ENCODE peak calls at places on chromosomes 4 and X, in nine cellular contexts. Q, Y, Z, V, O, I, G, J and F are unnamed samples.

GRCh38 chr4:169716677-169717076 is 41.1 kb downstream of the HPF1 start:
- DNase-seq in Z (no peak), V (no peak), Y (peak; percentile 32), G (no peak), O (no peak), I (no peak), Q (no peak), J (peak; percentile 44), F (no peak)

GRCh38 chr4:76696109-76696508 is 201.8 kb downstream of the SOWAHB start:
- DNase-seq in I (no peak), Q (no peak), V (no peak), O (no peak), J (peak; percentile 69), Z (no peak), Y (peak; percentile 57), G (no peak), F (no peak)

GRCh38 chrX:138853936-138854335 is 142.4 kb upstream of the FGF13 start:
- DNase-seq in I (no peak), O (no peak), G (no peak), V (no peak), Z (no peak), J (no peak), Q (no peak), Y (no peak), F (no peak)

GRCh38 chr4:24978291-24979072 is 52.3 kb downstream of the LGI2 start:
- DNase-seq in I (no peak), Z (no peak), O (no peak), Y (peak; percentile 33), V (no peak), J (no peak), G (peak; percentile 27), Q (no peak), F (peak; percentile 34)

GRCh38 chr4:103400405-103400804 is 202.3 kb upstream of the CENPE start:
- DNase-seq in Q (no peak), G (no peak), Y (peak; percentile 3), V (peak; percentile 61), J (no peak), I (no peak), Z (no peak), O (peak; percentile 12), F (no peak)

GRCh38 chr4:132737344-132737743 is 411.8 kb upstream of the PCDH10 start:
- DNase-seq in J (no peak), G (no peak), Z (no peak), O (no peak), Y (no peak), Q (no peak), I (no peak), V (no peak), F (no peak)

GRCh38 chrX:16826207-16826606 is 39.9 kb downstream of the TXLNG start:
- DNase-seq in Z (no peak), V (peak; percentile 66), J (peak; percentile 74), G (no peak), I (no peak), Q (no peak), Y (peak; percentile 57), O (no peak), F (no peak)

GRCh38 chr4:76990288-76991080 is 40.9 kb downstream of the SEPTIN11 start:
- DNase-seq in G (no peak), V (no peak), J (peak; percentile 96), Z (no peak), Y (peak; percentile 91), Q (no peak), I (no peak), O (no peak), F (no peak)

GRCh38 chrX:45623266-45623665 is 422.6 kb upstream of the DIPK2B start:
- DNase-seq in Y (peak; percentile 83), Q (peak; percentile 37), I (no peak), O (no peak), Z (no peak), G (no peak), J (peak; percentile 91), V (peak; percentile 24), F (no peak)

GRCh38 chr4:11532138-11532537 is 103.4 kb upstream of the HS3ST1 start:
- DNase-seq in V (peak; percentile 48), Y (no peak), O (no peak), G (no peak), Z (no peak), Q (no peak), I (no peak), J (no peak), F (no peak)

GRCh38 chr4:182929296-182929695 is 12.1 kb upstream of the DCTD start:
- DNase-seq in Y (peak; percentile 96), Q (no peak), O (no peak), G (no peak), I (no peak), Z (no peak), V (peak; percentile 50), J (peak; percentile 97), F (no peak)

GRCh38 chrX:111519215-111519614 is 7.8 kb downstream of the SERTM2 start:
- DNase-seq in Y (no peak), O (no peak), G (no peak), V (peak; percentile 73), J (peak; percentile 55), Q (no peak), I (no peak), Z (no peak), F (no peak)

GRCh38 chr4:61254406-61254805 is 54.3 kb downstream of the ADGRL3 start:
- DNase-seq in Q (no peak), Z (no peak), Y (no peak), J (no peak), I (no peak), V (no peak), G (no peak), O (no peak), F (no peak)

GRCh38 chrX:64439551-64439950 is 44.3 kb upstream of the MTMR8 start:
- DNase-seq in O (no peak), I (no peak), V (no peak), Z (no peak), J (no peak), Y (no peak), G (no peak), Q (no peak), F (no peak)

GRCh38 chrX:24019448-24019847 is 7.5 kb downstream of the KLHL15 start:
- DNase-seq in I (no peak), J (no peak), G (no peak), Q (no peak), Y (no peak), O (no peak), Z (no peak), V (no peak), F (no peak)

GRCh38 chr4:171896426-171896825 is 83.2 kb downstream of the GALNTL6 start:
- DNase-seq in I (no peak), O (no peak), Y (no peak), Z (no peak), Q (no peak), J (no peak), G (no peak), V (no peak), F (no peak)

GRCh38 chr4:14855719-14856075 is 146.6 kb upstream of the CPEB2 start:
- DNase-seq in O (no peak), I (no peak), Q (no peak), V (no peak), Z (no peak), J (no peak), Y (no peak), G (no peak), F (no peak)
- H3K27ac ChIP-seq in O (peak overlapping the region; percentile 51), I (peak overlapping the region; percentile 66), Q (peak overlapping the region; percentile 29), V (peak overlapping the region; percentile 92), Z (no peak overlapping the region), J (peak overlapping the region; percentile 59), Y (peak overlapping the region; percentile 89), G (no peak overlapping the region), F (peak overlapping the region; percentile 70)

GRCh38 chrX:62928906-62929305 is 422.2 kb downstream of the SPIN4 start:
- DNase-seq in O (no peak), G (no peak), J (no peak), V (no peak), Q (no peak), Y (no peak), I (no peak), Z (no peak), F (no peak)
- H3K9me3 ChIP-seq in O (no peaks in the 10 kb centered on the region), G (peaks cover 24% of the 10 kb centered on the region), J (peaks cover 4% of the 10 kb centered on the region), V (no peaks in the 10 kb centered on the region), Q (no peaks in the 10 kb centered on the region), Y (no peaks in the 10 kb centered on the region), I (no peaks in the 10 kb centered on the region), Z (no peaks in the 10 kb centered on the region), F (no peaks in the 10 kb centered on the region)

GRCh38 chrX:78109458-78109857 is 5.4 kb downstream of the PGK1 start:
- DNase-seq in O (no peak), V (no peak), I (no peak), Z (no peak), Q (no peak), Y (no peak), G (no peak), J (no peak), F (no peak)
- H3K4me1 ChIP-seq in O (no peaks in the 10 kb centered on the region), V (peaks cover 5% of the 10 kb centered on the region), I (peaks cover 41% of the 10 kb centered on the region), Z (peaks cover 66% of the 10 kb centered on the region), Q (peaks cover 9% of the 10 kb centered on the region), Y (peaks cover 8% of the 10 kb centered on the region), G (peaks cover 28% of the 10 kb centered on the region), J (peaks cover 2% of the 10 kb centered on the region), F (no peaks in the 10 kb centered on the region)

GRCh38 chr4:125749354-125749753 is 434.6 kb downstream of the FAT4 start:
- DNase-seq in J (no peak), Q (no peak), V (no peak), Y (no peak), Z (no peak), O (no peak), G (no peak), I (no peak), F (no peak)

GRCh38 chr4:125750399-125750798 is 435.6 kb downstream of the FAT4 start:
- DNase-seq in O (no peak), Q (no peak), Y (peak; percentile 68), Z (no peak), J (peak; percentile 11), I (no peak), G (no peak), V (no peak), F (no peak)

GRCh38 chr4:125750827-125751466 is 436.2 kb downstream of the FAT4 start:
- DNase-seq in J (peak; percentile 54), O (no peak), Q (peak; percentile 22), Z (no peak), V (peak; percentile 43), I (peak; percentile 49), Y (peak; percentile 70), G (peak; percentile 63), F (peak; percentile 34)
- H3K27ac ChIP-seq in J (no peak overlapping the region), O (no peak overlapping the region), Q (no peak overlapping the region), Z (no peak overlapping the region), V (no peak overlapping the region), I (no peak overlapping the region), Y (peak overlapping the region; percentile 30), G (no peak overlapping the region), F (no peak overlapping the region)

GRCh38 chrX:65828599-65828998 is 161.1 kb downstream of the MSN start:
- DNase-seq in Z (no peak), Y (no peak), V (no peak), Q (no peak), J (no peak), G (no peak), O (no peak), I (no peak), F (no peak)

DNA sequence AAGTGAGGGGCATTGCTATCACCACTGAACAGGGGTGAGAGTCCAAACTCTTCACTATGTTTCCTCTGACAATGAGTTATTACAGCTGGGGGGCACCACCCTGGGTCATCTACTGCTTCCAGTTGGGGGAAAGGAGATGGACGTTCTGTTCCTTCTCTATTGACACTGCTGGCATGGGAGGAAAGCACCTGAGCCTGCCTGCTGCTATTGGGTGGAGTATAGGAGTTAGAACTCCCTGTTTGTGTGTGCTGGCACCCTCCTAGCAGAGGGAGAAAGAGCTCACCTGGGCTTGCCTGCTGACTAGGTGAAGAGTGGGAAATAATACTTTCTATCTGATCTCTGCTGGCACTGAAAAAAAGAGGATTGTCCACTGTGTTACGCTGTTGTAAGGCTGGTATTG is 163.8 kb downstream of the MSN start:
- DNase-seq in Q (no peak), Y (no peak), Z (no peak), G (no peak), I (no peak), V (no peak), J (no peak), O (no peak), F (no peak)
- H3K9me3 ChIP-seq in Q (no peaks in the 10 kb centered on the region), Y (no peaks in the 10 kb centered on the region), Z (no peaks in the 10 kb centered on the region), G (no peaks in the 10 kb centered on the region), I (no peaks in the 10 kb centered on the region), V (no peaks in the 10 kb centered on the region), J (no peaks in the 10 kb centered on the region), O (no peaks in the 10 kb centered on the region), F (no peaks in the 10 kb centered on the region)